ENCODE peak calls at places on chromosome 21, in seven cellular contexts. U, Z, S, H, B, L and P are unnamed samples.
A peak's percentile ranks its signal among the peaks of the same experiment; 100 is the strongest.

GRCh38 chr21:33207471-33208149 is 22.1 kb upstream of the IFNAR2 start:
- DNase-seq in U (no peak), Z (no peak), S (no peak), H (no peak), B (no peak), L (no peak), P (no peak)

GRCh38 chr21:25573409-25574206 is 33.7 kb downstream of the MRPL39 start:
- DNase-seq in U (no peak), Z (no peak), S (no peak), H (peak; percentile 83), B (peak; percentile 88), L (no peak), P (no peak)

GRCh38 chr21:35170244-35170756 is 121.2 kb upstream of the RUNX1 start:
- DNase-seq in U (no peak), Z (no peak), S (no peak), H (no peak), B (no peak), L (no peak), P (no peak)

GRCh38 chr21:46052703-46053651 is 44.9 kb upstream of the COL6A2 start:
- DNase-seq in U (no peak), Z (no peak), S (no peak), H (peak; percentile 67), B (peak; percentile 61), L (peak; percentile 3), P (no peak)

GRCh38 chr21:14766241-14766640 is 220.1 kb upstream of the SAMSN1 start:
- DNase-seq in U (no peak), Z (no peak), S (no peak), H (no peak), B (no peak), L (no peak), P (no peak)

GRCh38 chr21:34073749-34074282 is 438 bp downstream of the MRPS6 start:
- DNase-seq in U (peak; percentile 34), Z (peak; percentile 47), S (peak; percentile 42), H (peak; percentile 55), B (no peak), L (no peak), P (no peak)

GRCh38 chr21:29697555-29698193 is 242.1 kb downstream of the GRIK1 start:
- DNase-seq in U (no peak), Z (no peak), S (no peak), H (no peak), B (peak; percentile 37), L (no peak), P (peak; percentile 8)

GRCh38 chr21:45283611-45284455 is 3.9 kb downstream of the POFUT2 start:
- DNase-seq in U (no peak), Z (no peak), S (no peak), H (no peak), B (no peak), L (no peak), P (no peak)

GRCh38 chr21:15874610-15875009 is 144.8 kb downstream of the USP25 start:
- DNase-seq in U (no peak), Z (no peak), S (no peak), H (no peak), B (peak; percentile 59), L (no peak), P (no peak)

GRCh38 chr21:33024278-33025103 is 1.2 kb upstream of the OLIG2 start:
- DNase-seq in U (no peak), Z (peak; percentile 52), S (no peak), H (peak; percentile 27), B (no peak), L (no peak), P (no peak)

GRCh38 chr21:30216041-30216723 is at the start of gene CLDN8:
- DNase-seq in U (no peak), Z (no peak), S (no peak), H (no peak), B (no peak), L (no peak), P (no peak)

GRCh38 chr21:42564561-42564971 is 50.9 kb downstream of the SLC37A1 start:
- DNase-seq in U (no peak), Z (no peak), S (no peak), H (no peak), B (no peak), L (no peak), P (no peak)

GRCh38 chr21:45113543-45113942 is 39.2 kb downstream of the ADARB1 start:
- DNase-seq in U (no peak), Z (no peak), S (no peak), H (no peak), B (no peak), L (no peak), P (no peak)

GRCh38 chr21:45747802-45748445 is 104.4 kb downstream of the PCBP3 start:
- DNase-seq in U (no peak), Z (no peak), S (no peak), H (peak; percentile 40), B (no peak), L (peak; percentile 92), P (no peak)

GRCh38 chr21:44677881-44678280 is 4.1 kb downstream of the KRTAP12-1 start:
- DNase-seq in U (no peak), Z (no peak), S (no peak), H (no peak), B (no peak), L (no peak), P (no peak)

GRCh38 chr21:31185663-31186062 is 147.4 kb upstream of the KRTAP19-8 start:
- DNase-seq in U (no peak), Z (no peak), S (no peak), H (peak; percentile 51), B (no peak), L (no peak), P (no peak)

GRCh38 chr21:44878053-44878982 is 4.8 kb upstream of the PTTG1IP start:
- DNase-seq in U (no peak), Z (peak; percentile 37), S (peak; percentile 9), H (no peak), B (peak; percentile 56), L (no peak), P (no peak)

GRCh38 chr21:46255166-46255565 is 26.6 kb upstream of the LSS start:
- DNase-seq in U (no peak), Z (no peak), S (no peak), H (no peak), B (no peak), L (no peak), P (no peak)

GRCh38 chr21:33115586-33116541 is 45.9 kb downstream of the OLIG1 start:
- DNase-seq in U (no peak), Z (peak; percentile 95), S (no peak), H (no peak), B (no peak), L (no peak), P (no peak)

GRCh38 chr21:30044447-30045064 is 104.8 kb upstream of the GRIK1 start:
- DNase-seq in U (no peak), Z (peak; percentile 3), S (no peak), H (peak; percentile 7), B (peak; percentile 55), L (no peak), P (no peak)

GRCh38 chr21:44761011-44761729 is 40.5 kb downstream of the UBE2G2 start:
- DNase-seq in U (no peak), Z (no peak), S (no peak), H (peak; percentile 53), B (no peak), L (no peak), P (no peak)

GRCh38 chr21:15557925-15558324 is 171.9 kb upstream of the USP25 start:
- DNase-seq in U (no peak), Z (no peak), S (no peak), H (no peak), B (no peak), L (no peak), P (no peak)

GRCh38 chr21:36784942-36785341 is 86.0 kb downstream of the SIM2 start:
- DNase-seq in U (no peak), Z (no peak), S (peak; percentile 71), H (no peak), B (no peak), L (no peak), P (no peak)

GRCh38 chr21:28215214-28215954 is 777.3 kb downstream of the LTN1 start:
- DNase-seq in U (no peak), Z (no peak), S (no peak), H (no peak), B (peak; percentile 76), L (no peak), P (no peak)

GRCh38 chr21:45834026-45834715 is 147.4 kb upstream of the COL6A1 start:
- DNase-seq in U (no peak), Z (no peak), S (no peak), H (no peak), B (no peak), L (no peak), P (no peak)

GRCh38 chr21:17501107-17502006 is 11.5 kb upstream of the CXADR start:
- DNase-seq in U (no peak), Z (no peak), S (no peak), H (no peak), B (no peak), L (no peak), P (no peak)

GRCh38 chr21:15423676-15424445 is 305.9 kb upstream of the USP25 start:
- DNase-seq in U (no peak), Z (no peak), S (no peak), H (no peak), B (no peak), L (no peak), P (no peak)

GRCh38 chr21:33121715-33122475 is 52.0 kb downstream of the OLIG1 start:
- DNase-seq in U (no peak), Z (peak; percentile 64), S (no peak), H (peak; percentile 13), B (peak; percentile 20), L (no peak), P (peak; percentile 10)

GRCh38 chr21:43997766-43998742 is 14.1 kb upstream of the TRAPPC10 start:
- DNase-seq in U (no peak), Z (no peak), S (no peak), H (no peak), B (no peak), L (no peak), P (no peak)

GRCh38 chr21:42145569-42146250 is 73.2 kb upstream of the ABCG1 start:
- DNase-seq in U (peak; percentile 21), Z (peak; percentile 70), S (no peak), H (peak; percentile 80), B (peak; percentile 77), L (peak; percentile 71), P (peak; percentile 18)

GRCh38 chr21:32713726-32714125 is 14.1 kb downstream of the SYNJ1 start:
- DNase-seq in U (no peak), Z (no peak), S (no peak), H (no peak), B (no peak), L (no peak), P (no peak)

GRCh38 chr21:38863291-38863690 is 57.6 kb downstream of the ETS2 start:
- DNase-seq in U (no peak), Z (no peak), S (no peak), H (no peak), B (no peak), L (no peak), P (no peak)

GRCh38 chr21:17797967-17798366 is 21.2 kb downstream of the C21orf91 start:
- DNase-seq in U (no peak), Z (no peak), S (no peak), H (no peak), B (no peak), L (no peak), P (no peak)

GRCh38 chr21:38120984-38121855 is 135.6 kb upstream of the KCNJ15 start:
- DNase-seq in U (no peak), Z (no peak), S (no peak), H (no peak), B (no peak), L (no peak), P (no peak)

GRCh38 chr21:38789275-38789674 is 16.5 kb upstream of the ETS2 start:
- DNase-seq in U (no peak), Z (no peak), S (no peak), H (no peak), B (no peak), L (no peak), P (no peak)

GRCh38 chr21:14591882-14592281 is 45.8 kb upstream of the SAMSN1 start:
- DNase-seq in U (no peak), Z (peak; percentile 14), S (no peak), H (no peak), B (peak; percentile 98), L (no peak), P (no peak)

GRCh38 chr21:36563301-36563926 is 83.5 kb upstream of the CLDN14 start:
- DNase-seq in U (no peak), Z (no peak), S (no peak), H (no peak), B (no peak), L (no peak), P (no peak)

GRCh38 chr21:45348591-45349327 is 56.2 kb upstream of the COL18A1 start:
- DNase-seq in U (no peak), Z (no peak), S (no peak), H (no peak), B (no peak), L (no peak), P (no peak)